ENCODE peak calls at places on chromosome 16, in six cellular contexts. E, G, V, P, L and D are unnamed samples.

GRCh38 chr16:13970708-13971422 is 50.9 kb downstream of the ERCC4 start:
- DNase-seq in E (no peak), L (no peak), V (no peak), P (no peak), G (no peak), D (no peak)

GRCh38 chr16:73031155-73031866 is 16.6 kb downstream of the ZFHX3 start:
- DNase-seq in L (no peak), P (no peak), E (no peak), V (no peak), G (no peak), D (no peak)

GRCh38 chr16:69166221-69166833 is 20.6 kb upstream of the SNTB2 start:
- DNase-seq in G (no peak), V (no peak), P (no peak), E (no peak), L (peak; percentile 51), D (no peak)

GRCh38 chr16:53863861-53864260 is 159.9 kb downstream of the FTO start:
- DNase-seq in L (no peak), E (no peak), V (no peak), G (no peak), P (no peak), D (no peak)

GRCh38 chr16:20089246-20089965 is 15.7 kb upstream of the GPR139 start:
- DNase-seq in G (no peak), V (no peak), L (no peak), P (no peak), E (no peak), D (no peak)

GRCh38 chr16:1626776-1627175 is 14.6 kb downstream of the CRAMP1 start:
- DNase-seq in P (no peak), V (no peak), G (no peak), E (no peak), L (no peak), D (no peak)

GRCh38 chr16:15031179-15031578 is 24.7 kb downstream of the NTAN1 start:
- DNase-seq in G (no peak), E (no peak), V (no peak), L (no peak), P (no peak), D (no peak)

GRCh38 chr16:11309895-11310633 is 28.9 kb upstream of the PRM1 start:
- DNase-seq in L (no peak), E (no peak), P (no peak), G (no peak), V (no peak), D (no peak)

GRCh38 chr16:3112058-3112880 is at the start of gene ZNF205:
- DNase-seq in L (peak; percentile 74), V (peak; percentile 93), G (peak; percentile 90), E (peak; percentile 93), P (peak; percentile 49), D (peak; percentile 92)

GRCh38 chr16:53754938-53755910 is 51.3 kb downstream of the FTO start:
- DNase-seq in P (no peak), L (peak; percentile 75), E (no peak), G (peak; percentile 78), V (no peak), D (no peak)

GRCh38 chr16:2848933-2849332 is 9.0 kb downstream of the PRSS22 start:
- DNase-seq in V (no peak), G (no peak), L (no peak), E (no peak), P (no peak), D (no peak)

DNA sequence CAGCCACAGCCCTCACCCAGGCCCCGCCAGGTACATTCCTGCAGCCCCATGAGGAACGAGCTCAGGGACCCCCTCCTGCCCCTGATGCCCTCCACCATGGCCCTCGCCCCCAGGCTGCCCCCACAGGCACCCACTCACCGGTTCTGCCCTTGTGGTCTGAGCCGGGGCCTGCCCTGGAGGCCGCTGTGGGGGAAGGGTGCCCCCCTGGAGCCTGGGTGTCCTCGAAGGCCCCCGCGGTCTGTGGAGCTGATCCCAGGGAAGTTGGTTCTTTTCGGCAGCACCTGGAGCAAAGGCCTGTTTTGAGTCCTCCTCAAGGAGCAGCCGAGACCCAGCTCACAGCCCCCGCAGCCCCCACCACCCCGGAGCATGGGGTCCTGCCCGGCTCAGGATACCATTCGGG is 2.4 kb downstream of the PABPN1L start:
- DNase-seq in V (no peak), P (no peak), G (no peak), E (no peak), L (no peak), D (no peak)
- TF ChIP-seq CTCF in V (no peak), P (no peak), G (no peak), E (no peak), L (no peak), D (no peak)

GRCh38 chr16:56419740-56420548 is 5.4 kb downstream of the AMFR start:
- DNase-seq in E (no peak), G (no peak), L (no peak), V (peak; percentile 4), P (no peak), D (no peak)
- TF ChIP-seq CTCF in E (no peak), G (no peak), L (no peak), V (peak; percentile 47), P (no peak), D (peak; percentile 17)

GRCh38 chr16:88831838-88832237 is 20.1 kb upstream of the APRT start:
- DNase-seq in P (no peak), E (no peak), L (peak; percentile 5), G (no peak), V (no peak), D (no peak)
- TF ChIP-seq CTCF in P (no peak), E (no peak), L (no peak), G (no peak), V (peak; percentile 15), D (no peak)

DNA sequence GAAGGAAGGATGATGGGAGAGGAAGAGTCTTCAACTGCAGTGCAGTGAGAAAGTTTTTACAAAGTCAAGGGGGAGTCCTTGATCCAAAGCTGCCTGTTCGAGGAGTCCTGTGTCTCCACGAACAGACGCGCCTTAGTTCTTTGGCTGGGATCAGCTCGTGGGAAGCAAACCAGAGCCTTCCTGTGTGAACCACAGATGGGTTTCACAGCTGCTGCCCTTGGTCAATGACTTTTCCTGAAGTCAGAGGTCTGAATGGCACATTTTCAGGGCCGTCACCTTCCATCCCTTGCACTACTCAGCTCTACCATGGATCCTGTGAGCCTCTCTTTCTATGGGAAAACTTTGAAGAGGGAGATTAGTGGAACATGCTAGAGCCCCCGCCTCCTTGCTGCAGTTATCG is 4.2 kb upstream of the SBK1 start:
- DNase-seq in P (no peak), G (no peak), V (no peak), E (no peak), L (no peak), D (no peak)
- TF ChIP-seq CTCF in P (no peak), G (no peak), V (no peak), E (no peak), L (no peak), D (no peak)

DNA sequence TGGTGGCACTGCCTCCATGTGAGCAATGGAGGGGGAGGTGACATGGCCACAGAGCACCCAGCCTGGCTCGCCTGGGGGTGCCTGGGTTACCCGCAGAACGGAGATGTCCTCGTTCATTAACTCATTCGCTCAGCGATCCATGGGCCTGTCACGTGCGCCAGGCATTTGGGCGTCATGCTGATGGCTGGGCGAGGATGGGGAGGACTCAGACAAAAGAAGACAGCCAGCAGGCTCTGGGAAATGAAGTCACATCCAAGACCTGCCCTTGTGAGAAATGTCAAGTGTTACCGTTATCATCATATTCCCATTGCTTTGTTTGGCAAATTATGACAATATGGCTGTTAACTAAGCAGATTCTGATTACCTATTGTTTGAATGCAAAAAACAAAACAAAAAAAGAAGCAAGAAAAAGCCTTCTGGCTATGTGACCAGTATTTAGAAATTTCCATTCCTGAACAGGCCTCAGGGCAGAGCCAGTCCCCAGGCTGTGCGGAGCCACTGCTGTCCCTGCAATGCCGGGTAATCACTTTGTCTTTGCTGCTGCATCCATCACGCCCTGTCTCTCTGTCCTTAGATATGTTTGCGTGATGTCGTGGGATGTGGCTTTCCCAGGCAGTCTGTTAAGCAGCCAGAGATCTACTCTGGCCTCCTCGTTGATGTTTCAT is 57.9 kb downstream of the CMIP start:
- DNase-seq in E (no peak), P (no peak), V (no peak), G (no peak), L (no peak), D (no peak)
- TF ChIP-seq CTCF in E (no peak), P (no peak), V (no peak), G (no peak), L (no peak), D (no peak)

GRCh38 chr16:89506113-89506504 is 2.1 kb upstream of the SPG7 start:
- DNase-seq in P (no peak), V (no peak), G (no peak), L (peak; percentile 49), E (no peak), D (no peak)

GRCh38 chr16:89510526-89510925 is 2.3 kb downstream of the SPG7 start:
- DNase-seq in L (no peak), V (no peak), P (no peak), G (no peak), E (no peak), D (no peak)

GRCh38 chr16:89507219-89507833 is 877 bp upstream of the SPG7 start:
- DNase-seq in G (no peak), L (no peak), V (no peak), P (no peak), E (no peak), D (no peak)

GRCh38 chr16:89506791-89507191 is 1.4 kb upstream of the SPG7 start:
- DNase-seq in L (no peak), E (no peak), V (no peak), G (no peak), P (no peak), D (no peak)

GRCh38 chr16:89507834-89508590 is at the start of gene SPG7:
- DNase-seq in V (peak; percentile 91), E (peak; percentile 76), P (peak; percentile 77), G (peak; percentile 94), L (peak; percentile 85), D (no peak)
- TF ChIP-seq CTCF in V (no peak), E (no peak), P (no peak), G (no peak), L (no peak), D (peak; percentile 31)